ENCODE peak calls at places on chromosomes 11 and 22, in five cellular contexts. E is GM23338; K is effector memory CD4-positive, alpha-beta T cell; L is mesendoderm; T is ovary. S is an unnamed sample.
A peak's percentile ranks its signal among the peaks of the same experiment; 100 is the strongest.

GRCh38 chr11:127369301-127369968 is 368.9 kb upstream of the KIRREL3 start:
- DNase-seq in E (no peak), K (no peak), L (no peak), T (no peak), S (no peak)

GRCh38 chr22:19902245-19902699 is 39.3 kb upstream of the COMT start:
- DNase-seq in K (no peak), L (no peak), E (no peak), T (no peak), S (no peak)

GRCh38 chr11:39011822-39012221 is 2413.8 kb upstream of the RAG2 start:
- DNase-seq in E (no peak), T (no peak), L (no peak), K (no peak), S (no peak)

GRCh38 chr11:15107730-15108515 is 6.8 kb upstream of the INSC start:
- DNase-seq in L (no peak), T (no peak), K (no peak), E (no peak), S (no peak)

GRCh38 chr11:11163256-11163655 is 189.8 kb downstream of the CSNK2A3 start:
- DNase-seq in E (peak; percentile 60), L (peak; percentile 63), K (no peak), T (no peak), S (peak; percentile 51)

GRCh38 chr11:102223859-102224258 is 93.4 kb upstream of the BIRC3 start:
- DNase-seq in L (no peak), T (no peak), E (no peak), K (no peak), S (no peak)

GRCh38 chr11:132960679-132961078 is 571.6 kb downstream of the OPCML start:
- DNase-seq in T (no peak), L (no peak), E (no peak), K (no peak), S (no peak)

GRCh38 chr11:107705027-107705426 is 6.8 kb downstream of the SLN start:
- DNase-seq in T (no peak), L (no peak), K (no peak), E (no peak), S (no peak)

GRCh38 chr22:30206964-30207363 is 39.6 kb downstream of the LIF start:
- DNase-seq in E (peak; percentile 81), K (no peak), T (peak; percentile 67), L (peak; percentile 88), S (no peak)

GRCh38 chr11:12043959-12044772 is 35.7 kb upstream of the DKK3 start:
- DNase-seq in T (peak; percentile 85), L (peak; percentile 94), E (peak; percentile 80), K (peak; percentile 31), S (peak; percentile 93)

GRCh38 chr22:35525687-35526332 is 14.8 kb upstream of the RASD2 start:
- DNase-seq in E (no peak), K (no peak), T (no peak), L (no peak), S (no peak)

GRCh38 chr22:30247974-30248373 is 1.4 kb upstream of the LIF start:
- DNase-seq in T (no peak), E (no peak), K (no peak), L (no peak), S (no peak)

GRCh38 chr22:35198738-35199137 is 58.6 kb upstream of the HMGXB4 start:
- DNase-seq in E (no peak), K (no peak), L (no peak), T (no peak), S (no peak)

GRCh38 chr11:69642549-69642912 is 1.6 kb downstream of the CCND1 start:
- DNase-seq in E (peak; percentile 27), L (no peak), K (no peak), T (no peak), S (no peak)

GRCh38 chr22:48098243-48098935 is 1335.9 kb downstream of the TBC1D22A start:
- DNase-seq in L (no peak), K (no peak), E (no peak), T (no peak), S (no peak)

GRCh38 chr11:128520886-128521696 is 66.3 kb downstream of the ETS1 start:
- DNase-seq in T (no peak), L (no peak), E (no peak), K (no peak), S (no peak)

GRCh38 chr22:30038219-30038618 is 42.0 kb upstream of the HORMAD2 start:
- DNase-seq in K (no peak), L (peak; percentile 48), T (no peak), E (no peak), S (no peak)

GRCh38 chr11:93936416-93936815 is 84.7 kb upstream of the HEPHL1 start:
- DNase-seq in L (no peak), E (no peak), T (no peak), K (no peak), S (no peak)

GRCh38 chr11:64352099-64353005 is 6.6 kb upstream of the RPS6KA4 start:
- DNase-seq in L (no peak), T (no peak), K (no peak), E (no peak), S (peak; percentile 70)

DNA sequence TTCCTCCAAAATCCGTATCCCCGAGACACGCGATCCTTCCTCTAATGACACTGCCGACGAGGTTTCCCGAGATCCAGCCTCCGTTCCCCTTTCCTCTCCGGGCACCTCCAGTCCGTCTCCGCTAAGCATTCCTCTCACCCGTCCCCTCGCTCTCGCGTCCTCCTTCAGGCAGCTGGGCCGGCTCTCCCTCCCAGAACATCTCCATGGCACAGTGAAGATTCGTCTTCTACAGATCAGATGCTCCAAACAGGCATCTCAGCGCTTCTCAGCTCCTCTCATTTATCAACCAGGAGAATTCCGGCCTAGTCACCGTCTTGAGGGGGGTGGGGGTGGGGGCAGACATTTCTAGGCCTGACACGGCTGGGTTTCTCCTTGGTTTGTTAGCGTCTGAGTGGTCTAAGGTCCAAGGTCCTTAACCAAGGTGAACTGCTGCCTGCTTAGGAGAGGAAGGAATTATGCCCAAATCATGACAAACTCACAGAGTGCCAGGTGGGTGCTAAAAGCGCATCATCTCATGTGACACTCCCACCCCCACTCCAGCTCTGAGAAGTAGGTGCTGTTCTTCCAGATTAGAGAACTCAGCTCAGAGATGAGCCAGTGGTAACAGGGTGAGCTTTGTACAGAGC is at the start of gene SPTBN2:
- DNase-seq in E (peak; percentile 82), L (peak; percentile 65), T (no peak), K (no peak), S (no peak)
- H3K27ac ChIP-seq in E (no peak within 1 kb of the TSS), L (no peak within 1 kb of the TSS), T (peak within 1 kb of the TSS; percentile 36), K (no peak within 1 kb of the TSS), S (no peak within 1 kb of the TSS)

DNA sequence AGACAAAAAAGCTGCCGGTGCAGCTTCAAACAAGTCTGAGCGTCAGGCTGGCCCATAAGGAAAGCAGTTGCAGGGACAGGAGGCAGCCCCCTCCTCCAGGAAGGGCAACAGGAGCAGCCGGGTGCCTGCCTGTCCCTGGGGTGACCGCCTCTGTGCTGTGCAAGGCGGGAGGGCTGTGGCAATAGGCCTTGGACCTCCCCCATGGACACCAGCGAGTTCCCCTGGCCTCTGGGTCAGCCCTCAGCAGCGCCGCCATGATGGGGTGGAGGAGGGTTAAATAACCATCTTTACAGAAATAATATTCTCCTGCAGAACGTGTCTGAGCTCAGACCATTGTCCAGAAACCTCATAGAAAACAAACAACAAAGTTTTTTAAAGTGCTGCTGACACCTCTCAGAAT is 3.3 kb upstream of the TMPRSS4 start:
- DNase-seq in L (no peak), K (no peak), T (no peak), E (no peak), S (no peak)
- H3K4me3 ChIP-seq in L (no peak overlapping the region), K (no peak overlapping the region), T (no peak overlapping the region), E (no peak overlapping the region), S (no peak overlapping the region)

DNA sequence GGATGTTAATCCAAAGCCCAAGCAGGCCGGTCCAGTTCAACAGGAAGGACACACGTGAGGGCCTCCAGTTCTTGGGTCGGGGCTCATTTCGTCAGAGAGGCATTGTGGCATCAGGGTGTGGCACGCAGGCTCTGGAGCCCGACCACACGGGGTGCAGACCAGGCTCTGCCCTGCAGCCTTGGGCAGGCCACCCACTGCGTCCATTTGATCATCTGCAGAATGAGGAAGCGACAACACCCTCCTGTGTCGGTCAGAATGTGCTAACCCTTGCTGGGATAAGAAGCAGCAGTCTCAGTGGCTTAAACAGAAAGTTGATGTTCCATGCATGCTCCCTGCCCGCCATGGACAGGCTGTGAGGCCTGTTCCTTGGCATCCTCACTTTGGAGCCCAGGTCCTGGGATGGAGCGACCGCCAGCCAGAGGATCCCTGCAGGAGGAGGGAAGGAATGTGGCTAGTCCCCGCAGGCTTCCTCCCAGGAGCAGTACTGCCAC is 10.8 kb downstream of the RIBC2 start:
- DNase-seq in L (no peak), T (no peak), K (no peak), E (no peak), S (peak; percentile 68)
- H3K27ac ChIP-seq in L (no peak overlapping the region), T (no peak overlapping the region), K (no peak overlapping the region), E (no peak overlapping the region), S (no peak overlapping the region)

GRCh38 chr11:67261635-67261941 is 4.7 kb upstream of the GRK2 start:
- DNase-seq in T (no peak), L (no peak), E (no peak), K (no peak), S (no peak)
- H3K4me3 ChIP-seq in T (peak overlapping the region; percentile 11), L (no peak overlapping the region), E (peak overlapping the region; percentile 64), K (no peak overlapping the region), S (peak overlapping the region; percentile 2)

DNA sequence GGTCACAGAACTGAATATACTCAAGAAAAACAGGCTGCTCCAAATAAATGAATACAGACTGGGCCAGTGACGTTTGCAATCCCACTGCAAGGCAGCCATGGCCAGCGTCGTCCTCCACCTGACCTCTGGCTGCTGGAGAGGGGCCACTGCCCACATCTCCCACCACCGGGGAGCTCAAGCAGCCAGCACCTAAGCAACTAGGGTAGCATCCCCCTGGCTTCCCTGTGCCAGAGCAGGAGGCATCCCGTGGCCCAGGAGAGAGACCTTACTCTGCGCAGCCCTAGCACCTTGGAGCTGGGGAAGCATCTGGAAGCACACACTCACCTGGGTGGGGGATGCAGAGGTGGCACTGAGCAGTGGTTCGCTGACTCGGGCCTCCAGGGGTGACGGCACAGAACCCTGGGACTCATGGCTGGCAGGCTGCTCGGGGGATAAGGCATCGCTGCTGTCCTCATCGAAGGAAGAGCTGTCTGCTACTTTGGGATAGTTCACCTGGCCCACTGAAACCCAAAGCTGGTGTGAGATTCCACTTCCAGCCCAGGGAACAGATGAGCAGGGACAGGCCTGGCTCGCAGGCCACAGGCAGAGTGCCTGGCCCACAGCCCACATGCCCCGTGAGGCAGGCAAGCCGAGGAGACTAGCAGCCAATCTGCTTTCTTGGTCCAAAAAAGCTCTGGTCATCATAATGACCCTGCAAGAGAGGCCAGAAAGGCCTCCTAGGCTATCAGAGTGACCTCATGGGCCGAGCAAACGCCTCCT is 53.7 kb downstream of the SGSM3 start:
- DNase-seq in T (no peak), E (no peak), L (no peak), K (no peak), S (peak; percentile 67)
- H3K27ac ChIP-seq in T (no peak overlapping the region), E (peak overlapping the region; percentile 39), L (no peak overlapping the region), K (no peak overlapping the region), S (no peak overlapping the region)

GRCh38 chr22:46263208-46263575 is at the start of gene PKDREJ:
- DNase-seq in K (no peak), L (no peak), T (peak; percentile 45), E (no peak), S (no peak)
- H3K4me3 ChIP-seq in K (no peak within 1 kb of the TSS), L (no peak within 1 kb of the TSS), T (peak within 1 kb of the TSS; percentile 20), E (peak within 1 kb of the TSS; percentile 49), S (peak within 1 kb of the TSS; percentile 37)

S was measured in aorta.